ENCODE peak calls at places on chromosomes 1 and 21, in six cellular contexts. M is esophagus squamous epithelium, H is left colon, S is pancreas, Z is PC-3, Q is neuronal stem cell. L is an unnamed sample.

GRCh38 chr1:30600706-30601105 is 122.7 kb downstream of the MATN1 start:
- DNase-seq in H (no peak), Z (no peak), S (no peak), M (no peak), Q (no peak), L (no peak)

GRCh38 chr1:149843302-149844041 is 55.9 kb upstream of the BOLA1 start:
- DNase-seq in Q (no peak), S (peak; percentile 14), M (no peak), H (no peak), Z (peak; percentile 11), L (no peak)

GRCh38 chr1:91883470-91883869 is 2.5 kb downstream of the TGFBR3 start:
- DNase-seq in S (no peak), H (no peak), M (no peak), Z (peak; percentile 68), Q (no peak), L (no peak)

GRCh38 chr1:206770531-206771352 is at the start of gene IL19:
- DNase-seq in S (no peak), Z (peak; percentile 38), M (no peak), H (no peak), Q (no peak), L (no peak)

GRCh38 chr1:89876463-89876862 is 55.6 kb downstream of the LRRC8D start:
- DNase-seq in S (no peak), H (no peak), M (no peak), Z (no peak), Q (no peak), L (no peak)

GRCh38 chr1:240804475-240804874 is 192.5 kb upstream of the GREM2 start:
- DNase-seq in M (no peak), Q (no peak), Z (no peak), H (no peak), S (no peak), L (no peak)

GRCh38 chr1:67264899-67265298 is 42.8 kb upstream of the IL12RB2 start:
- DNase-seq in Z (no peak), S (no peak), M (no peak), Q (no peak), H (no peak), L (no peak)

GRCh38 chr1:23559985-23560755 is 869 bp upstream of the ID3 start:
- DNase-seq in H (no peak), S (no peak), M (no peak), Q (no peak), Z (no peak), L (no peak)

GRCh38 chr1:209830722-209831121 is 3.0 kb downstream of the UTP25 start:
- DNase-seq in H (no peak), Z (no peak), Q (no peak), S (no peak), M (no peak), L (no peak)

GRCh38 chr21:14762309-14762708 is 216.2 kb upstream of the SAMSN1 start:
- DNase-seq in H (no peak), Q (no peak), Z (no peak), M (no peak), S (no peak), L (no peak)

L was measured in iPS DF 19.7.